ENCODE peak calls at places on chromosomes 1 and 21, in five cellular contexts. I is esophagus muscularis mucosa, F is heart right ventricle, G is cardiac fibroblast, V is GM10248. S is an unnamed sample.

GRCh38 chr1:154609398-154610380 is 1.7 kb upstream of the ADAR start:
- DNase-seq in I (no peak), F (no peak), G (peak; percentile 44), V (peak; percentile 28), S (no peak)

GRCh38 chr1:92701147-92701546 is 83.8 kb downstream of the EVI5 start:
- DNase-seq in I (no peak), F (no peak), G (peak; percentile 51), V (no peak), S (no peak)

GRCh38 chr1:97384294-97384952 is 536.4 kb downstream of the DPYD start:
- DNase-seq in I (no peak), F (no peak), G (peak; percentile 88), V (no peak), S (no peak)

GRCh38 chr1:67652800-67653199 is 32.2 kb upstream of the GADD45A start:
- DNase-seq in I (peak; percentile 83), F (no peak), G (peak; percentile 92), V (no peak), S (no peak)

GRCh38 chr1:52913537-52913936 is 8.0 kb downstream of the ECHDC2 start:
- DNase-seq in I (no peak), F (no peak), G (no peak), V (no peak), S (no peak)

GRCh38 chr1:63592536-63593302 is 492 bp upstream of the PGM1 start:
- DNase-seq in I (no peak), F (no peak), G (no peak), V (no peak), S (no peak)

GRCh38 chr1:25099343-25099951 is 132.9 kb downstream of the SYF2 start:
- DNase-seq in I (no peak), F (no peak), G (no peak), V (no peak), S (peak; percentile 50)

GRCh38 chr1:178960781-178961180 is 64.9 kb upstream of the FAM20B start:
- DNase-seq in I (no peak), F (no peak), G (no peak), V (no peak), S (no peak)

GRCh38 chr1:94552071-94552586 is 10.6 kb upstream of the F3 start:
- DNase-seq in I (no peak), F (no peak), G (no peak), V (no peak), S (no peak)

GRCh38 chr1:41483960-41484844 is at the start of gene EDN2:
- DNase-seq in I (no peak), F (peak; percentile 68), G (no peak), V (no peak), S (no peak)

GRCh38 chr1:59553381-59553780 is 256.5 kb downstream of the FGGY start:
- DNase-seq in I (no peak), F (no peak), G (no peak), V (no peak), S (no peak)

GRCh38 chr1:9280015-9280860 is 12.5 kb upstream of the SPSB1 start:
- DNase-seq in I (no peak), F (no peak), G (peak; percentile 93), V (peak; percentile 59), S (peak; percentile 68)

GRCh38 chr1:33094971-33095604 is 14.1 kb downstream of the AZIN2 start:
- DNase-seq in I (no peak), F (no peak), G (peak; percentile 84), V (peak; percentile 29), S (no peak)

GRCh38 chr21:28423521-28423920 is 569.2 kb downstream of the LTN1 start:
- DNase-seq in I (no peak), F (no peak), G (no peak), V (no peak), S (no peak)

GRCh38 chr1:229661897-229662296 is 35.9 kb downstream of the URB2 start:
- DNase-seq in I (no peak), F (no peak), G (no peak), V (no peak), S (no peak)

DNA sequence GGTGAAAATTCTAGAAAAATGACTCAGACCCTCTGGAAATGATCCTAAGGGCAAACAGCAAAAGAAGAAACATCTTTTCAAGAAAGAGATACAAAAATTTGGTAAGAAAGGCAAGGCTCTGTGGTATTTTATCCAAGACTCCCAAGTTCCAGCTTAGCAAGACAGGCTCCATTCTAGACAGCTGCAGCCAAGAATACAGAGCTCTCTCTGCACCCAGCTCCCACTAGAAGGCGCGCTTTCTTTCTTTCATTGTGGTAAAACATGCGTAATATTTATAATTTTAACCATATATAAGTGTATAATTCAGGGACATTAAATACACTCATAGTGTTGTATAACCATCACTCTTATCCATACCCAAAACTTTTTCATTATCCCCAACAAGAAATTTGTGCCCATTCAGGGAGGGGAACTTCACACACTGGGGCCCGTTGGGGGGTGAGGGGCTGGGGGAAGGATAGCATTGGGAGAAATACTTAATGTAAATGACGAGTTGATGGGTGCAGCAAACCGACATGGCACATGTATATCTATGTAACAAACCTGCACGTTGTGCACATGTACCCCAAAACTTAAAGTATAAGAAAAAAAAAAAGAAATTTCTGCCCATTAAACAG is 2.2 kb upstream of the HFM1 start:
- DNase-seq in I (no peak), F (no peak), G (no peak), V (no peak), S (no peak)
- TF ChIP-seq CTCF in I (no peak), F (no peak), G (peak; percentile 23), V (no peak), S (no peak)

GRCh38 chr1:202888507-202889360 is at the start of gene RABIF:
- DNase-seq in I (peak; percentile 98), F (peak; percentile 97), G (peak; percentile 94), V (peak; percentile 96), S (peak; percentile 96)
- TF ChIP-seq CTCF in I (peak; percentile 24), F (no peak), G (peak; percentile 28), V (no peak), S (no peak)

DNA sequence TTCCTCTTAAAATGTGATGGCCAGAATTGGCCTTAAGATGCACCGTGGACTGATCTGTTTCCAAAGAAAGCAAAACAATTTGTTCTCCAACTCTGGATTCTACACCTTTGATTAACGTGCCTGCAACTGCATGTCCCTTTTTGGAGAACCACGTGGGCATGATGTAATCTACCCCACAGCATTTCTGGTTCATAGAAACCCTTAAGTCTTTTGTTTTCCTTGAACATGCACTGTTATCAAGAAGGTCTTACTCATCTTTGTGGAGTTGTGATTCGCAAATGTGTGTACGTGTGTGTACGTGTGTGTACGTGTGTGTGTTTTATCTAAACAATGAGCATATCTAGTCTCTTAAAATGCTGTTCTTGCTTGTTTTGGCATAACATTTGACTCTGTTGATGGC is 57.8 kb downstream of the LPAR3 start:
- DNase-seq in I (peak; percentile 17), F (no peak), G (peak; percentile 52), V (no peak), S (no peak)
- TF ChIP-seq CTCF in I (no peak), F (no peak), G (no peak), V (no peak), S (no peak)

DNA sequence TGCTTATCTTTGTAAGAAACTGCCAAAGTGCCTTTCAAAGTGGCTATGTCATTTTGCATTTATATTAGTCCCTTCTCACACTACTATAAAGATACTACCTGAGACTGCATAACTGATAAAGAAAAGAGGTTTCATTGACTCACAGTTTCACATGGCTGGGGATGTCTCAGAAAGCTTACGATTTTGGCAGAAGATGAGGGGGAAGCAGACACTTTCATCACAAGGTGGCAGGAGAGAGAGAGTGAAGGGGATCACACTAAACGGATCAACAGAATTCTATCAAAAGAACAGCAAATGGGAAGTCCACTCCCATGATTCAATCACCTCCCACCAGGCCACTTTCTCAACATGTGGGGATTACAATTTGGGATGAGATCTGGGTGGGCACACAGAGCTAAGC is 1352.0 kb upstream of the B3GALT2 start:
- DNase-seq in I (no peak), F (no peak), G (no peak), V (no peak), S (no peak)
- TF ChIP-seq CTCF in I (no peak), F (no peak), G (no peak), V (no peak), S (no peak)